ENCODE peak calls at places on chromosomes 4 and X, in ten cellular contexts. J is Calu3, Z is adrenal gland, Y is dorsolateral prefrontal cortex, D is A549, Q is astrocyte of the spinal cord, X is upper lobe of right lung, A is choroid plexus epithelial cell, M is ascending aorta, L is endothelial cell. H is an unnamed sample.

GRCh38 chr4:85402371-85402770 is 72.6 kb upstream of the ARHGAP24 start:
- DNase-seq in D (no peak), X (no peak), Q (peak), L (no peak), Z (no peak), Y (no peak), J (no peak), M (no peak), A (peak), H (no peak)

GRCh38 chrX:14927391-14927790 is 54.2 kb downstream of the MOSPD2 start:
- DNase-seq in Z (no peak), A (peak), X (no peak), J (no peak), Q (peak), Y (no peak), L (no peak), D (no peak), M (no peak), H (no peak)

GRCh38 chrX:24355095-24355494 is 5.3 kb upstream of the SUPT20HL1 start:
- DNase-seq in M (no peak), Q (no peak), A (no peak), Y (no peak), X (no peak), L (no peak), J (no peak), D (no peak), Z (no peak), H (no peak)

GRCh38 chrX:65589304-65589703 is 54.7 kb upstream of the LAS1L start:
- DNase-seq in X (no peak), Y (no peak), Z (no peak), M (no peak), Q (no peak), L (no peak), D (no peak), A (no peak), J (no peak), H (no peak)

GRCh38 chr4:26746742-26747351 is 113.8 kb upstream of the STIM2 start:
- DNase-seq in L (no peak), A (no peak), X (no peak), Q (no peak), J (no peak), M (no peak), D (no peak), Y (no peak), Z (no peak), H (no peak)

GRCh38 chrX:120790118-120790517 is 85.5 kb downstream of the CT47B1 start:
- DNase-seq in Z (peak), L (peak), M (no peak), Y (no peak), A (peak), X (no peak), J (peak), D (peak), Q (peak), H (no peak)

GRCh38 chrX:46710927-46711623 is 47.8 kb downstream of the SLC9A7 start:
- DNase-seq in J (peak), D (no peak), Z (no peak), Q (no peak), L (no peak), M (no peak), A (no peak), Y (no peak), X (no peak), H (no peak)

GRCh38 chr4:11010624-11011023 is 326.1 kb upstream of the CLNK start:
- DNase-seq in M (no peak), Y (no peak), Q (no peak), L (no peak), X (no peak), A (no peak), J (no peak), D (no peak), Z (no peak), H (no peak)

GRCh38 chr4:20432098-20432497 is 180.4 kb downstream of the SLIT2 start:
- DNase-seq in D (no peak), M (no peak), Y (no peak), Z (no peak), X (no peak), Q (no peak), L (no peak), J (no peak), A (peak), H (no peak)

GRCh38 chr4:187656953-187657352 is 338.6 kb upstream of the ZFP42 start:
- DNase-seq in Z (no peak), Y (no peak), A (peak), Q (no peak), D (no peak), M (no peak), L (no peak), X (no peak), J (no peak), H (no peak)

GRCh38 chr4:178599521-178599920 is 1157.3 kb upstream of the AGA start:
- DNase-seq in Z (no peak), D (no peak), Y (no peak), X (no peak), M (no peak), A (no peak), L (no peak), Q (no peak), J (peak), H (no peak)

GRCh38 chr4:11720292-11720691 is 291.6 kb upstream of the HS3ST1 start:
- DNase-seq in Q (peak), L (peak), J (peak), Y (no peak), Z (peak), A (peak), D (peak), X (no peak), M (no peak), H (no peak)

GRCh38 chrX:39196192-39197102 is 395.2 kb downstream of the MID1IP1 start:
- DNase-seq in Z (no peak), M (peak), D (no peak), Y (no peak), J (peak), X (no peak), L (no peak), A (peak), Q (peak), H (no peak)

GRCh38 chr4:102599455-102599854 is 98.3 kb downstream of the NFKB1 start:
- DNase-seq in D (no peak), L (no peak), A (no peak), Q (no peak), X (no peak), Z (no peak), J (no peak), M (no peak), Y (no peak), H (no peak)

GRCh38 chr4:52684896-52685295 is 25.8 kb upstream of the USP46 start:
- DNase-seq in M (no peak), L (no peak), X (no peak), Y (no peak), Q (no peak), A (no peak), J (no peak), D (no peak), Z (no peak), H (no peak)

GRCh38 chr4:6331018-6331417 is 61.4 kb downstream of the WFS1 start:
- DNase-seq in A (peak), L (no peak), D (peak), X (no peak), Q (no peak), Y (no peak), M (no peak), Z (no peak), J (peak), H (no peak)

GRCh38 chr4:139191373-139191772 is 14.4 kb upstream of the ELF2 start:
- DNase-seq in D (no peak), Q (peak), M (no peak), X (no peak), A (peak), J (no peak), Z (no peak), Y (no peak), L (no peak), H (no peak)

GRCh38 chr4:111066887-111067286 is 444.0 kb upstream of the PITX2 start:
- DNase-seq in A (peak), Y (no peak), X (no peak), Q (peak), J (no peak), Z (no peak), L (no peak), D (no peak), M (no peak), H (no peak)

GRCh38 chrX:48937065-48937907 is 18.5 kb upstream of the PIM2 start:
- DNase-seq in Z (no peak), J (no peak), M (peak), Y (no peak), D (no peak), X (peak), Q (peak), L (no peak), A (peak), H (no peak)

GRCh38 chr4:143626134-143626859 is 74.2 kb downstream of the FREM3 start:
- DNase-seq in J (no peak), Z (peak), A (peak), Y (no peak), D (no peak), L (no peak), X (no peak), M (peak), Q (peak), H (no peak)

DNA sequence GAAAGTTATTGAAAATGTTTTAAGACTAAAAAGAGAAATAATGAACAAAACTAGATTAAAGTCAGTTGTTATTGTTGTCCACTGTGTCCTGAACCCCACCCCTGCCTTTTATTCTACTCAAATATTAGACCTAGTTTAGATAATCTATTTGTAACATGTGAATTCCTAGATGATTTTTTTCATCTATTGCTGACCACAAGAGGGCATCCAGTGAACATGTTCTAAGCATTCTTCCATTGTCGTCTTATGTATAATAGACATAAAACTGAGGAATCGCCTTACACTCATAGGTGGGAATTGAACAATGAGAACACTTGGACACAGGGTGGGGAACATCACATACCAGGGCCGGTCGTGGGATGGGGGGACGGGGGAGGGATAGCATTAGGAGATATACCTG is 36.4 kb upstream of the HPRT1 start:
- DNase-seq in M (no peak), D (peak), Z (no peak), Q (peak), L (no peak), X (no peak), A (peak), Y (no peak), J (no peak), H (no peak)
- TF ChIP-seq CTCF in M (no peak), D (peak), Z (peak), Q (peak), L (no peak), X (no peak), A (peak), Y (no peak), J (no peak), H (peak)

DNA sequence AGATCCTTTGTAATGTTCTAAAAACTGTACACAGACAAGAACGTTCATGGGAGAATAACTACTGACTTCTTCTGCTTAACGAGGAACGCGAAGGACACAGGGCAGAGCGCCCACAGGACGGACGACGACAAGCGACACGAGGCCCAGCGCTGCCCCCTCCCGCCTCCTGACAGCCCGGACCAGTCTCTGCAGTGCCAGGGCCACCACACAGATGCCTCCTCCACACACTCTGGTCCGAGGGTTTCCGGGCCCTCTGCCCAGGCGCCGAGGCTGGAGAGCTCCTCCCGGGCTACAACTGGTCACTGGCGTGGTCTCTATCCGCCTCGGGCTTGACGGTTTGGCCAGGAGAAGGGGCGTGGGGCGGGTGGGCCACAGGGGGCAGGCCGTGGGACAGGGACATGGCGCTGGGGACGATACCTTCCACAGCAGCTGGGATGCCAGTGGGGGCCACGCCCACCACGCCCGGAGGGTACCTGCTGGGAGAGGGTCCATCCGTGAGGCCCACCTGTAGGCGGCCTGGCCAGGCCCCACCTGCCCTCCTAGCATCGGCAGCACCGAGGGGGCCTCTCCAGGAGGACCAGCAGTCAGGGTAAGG is 36.9 kb downstream of the CTBP1 start:
- DNase-seq in L (no peak), A (no peak), M (no peak), Y (no peak), Q (no peak), D (no peak), X (peak), J (no peak), Z (peak), H (no peak)
- TF ChIP-seq CTCF in L (no peak), A (no peak), M (no peak), Y (no peak), Q (no peak), D (no peak), X (no peak), J (no peak), Z (no peak), H (no peak)

GRCh38 chrX:137823257-137823656 is 257.3 kb downstream of the ZIC3 start:
- DNase-seq in M (no peak), Z (no peak), L (no peak), Y (no peak), X (no peak), D (no peak), Q (no peak), A (no peak), J (no peak), H (no peak)
- TF ChIP-seq CTCF in M (no peak), Z (no peak), L (peak), Y (peak), X (no peak), D (no peak), Q (peak), A (no peak), J (no peak), H (peak)

GRCh38 chr4:161949941-161950725 is 213.7 kb downstream of the FSTL5 start:
- DNase-seq in Q (peak), Z (no peak), Y (no peak), X (no peak), J (no peak), L (no peak), D (no peak), A (peak), M (no peak), H (no peak)

GRCh38 chr4:161948026-161948770 is 215.6 kb downstream of the FSTL5 start:
- DNase-seq in X (no peak), Q (no peak), L (no peak), Z (no peak), Y (no peak), A (no peak), J (no peak), D (no peak), M (no peak), H (no peak)

GRCh38 chr4:161952382-161952781 is 211.4 kb downstream of the FSTL5 start:
- DNase-seq in J (no peak), X (no peak), Z (no peak), A (peak), M (no peak), Y (no peak), L (no peak), D (no peak), Q (no peak), H (no peak)
- TF ChIP-seq CTCF in J (no peak), X (no peak), Z (no peak), A (peak), M (no peak), Y (peak), L (no peak), D (peak), Q (no peak), H (no peak)

GRCh38 chr4:77582151-77582550 is 23.5 kb upstream of the CXCL13 start:
- DNase-seq in Z (no peak), M (no peak), Q (peak), A (peak), X (no peak), J (no peak), L (no peak), D (no peak), Y (no peak), H (no peak)

GRCh38 chr4:77576351-77576750 is 29.3 kb upstream of the CXCL13 start:
- DNase-seq in L (no peak), A (no peak), J (no peak), Z (no peak), Q (no peak), Y (no peak), D (no peak), M (no peak), X (no peak), H (no peak)

GRCh38 chr4:77579406-77580076 is 26.1 kb upstream of the CXCL13 start:
- DNase-seq in A (peak), X (no peak), Q (peak), J (no peak), Z (no peak), Y (no peak), D (peak), M (no peak), L (no peak), H (no peak)

GRCh38 chr4:77581724-77582123 is 23.9 kb upstream of the CXCL13 start:
- DNase-seq in M (no peak), Z (no peak), L (no peak), D (no peak), X (no peak), J (no peak), A (no peak), Y (no peak), Q (no peak), H (no peak)

GRCh38 chr4:77578145-77578544 is 27.5 kb upstream of the CXCL13 start:
- DNase-seq in A (no peak), L (no peak), D (no peak), Z (no peak), M (no peak), Y (no peak), X (no peak), Q (no peak), J (no peak), H (no peak)
- TF ChIP-seq CTCF in A (peak), L (no peak), D (no peak), Z (no peak), M (no peak), Y (no peak), X (no peak), Q (no peak), J (no peak), H (peak)

GRCh38 chrX:53656845-53657244 is 29.7 kb downstream of the HUWE1 start:
- DNase-seq in Y (no peak), L (no peak), Q (no peak), D (no peak), J (no peak), A (no peak), Z (no peak), X (no peak), M (no peak), H (no peak)
- TF ChIP-seq CTCF in Y (no peak), L (no peak), Q (no peak), D (no peak), J (no peak), A (no peak), Z (no peak), X (no peak), M (no peak), H (no peak)

GRCh38 chrX:9804444-9804843 is 18.2 kb downstream of the SHROOM2 start:
- DNase-seq in Q (no peak), M (no peak), Z (no peak), A (no peak), L (no peak), Y (no peak), D (no peak), J (no peak), X (no peak), H (no peak)

GRCh38 chrX:9805956-9806355 is 19.7 kb downstream of the SHROOM2 start:
- DNase-seq in D (no peak), J (no peak), L (no peak), X (no peak), Z (no peak), A (peak), M (no peak), Y (no peak), Q (no peak), H (no peak)

GRCh38 chrX:9807355-9808182 is 21.3 kb downstream of the SHROOM2 start:
- DNase-seq in J (no peak), Z (no peak), L (no peak), A (no peak), Q (no peak), D (no peak), M (no peak), Y (no peak), X (no peak), H (no peak)
- TF ChIP-seq CTCF in J (no peak), Z (no peak), L (no peak), A (no peak), Q (no peak), D (no peak), M (no peak), Y (no peak), X (no peak), H (no peak)

GRCh38 chr4:88604978-88605678 is 12.8 kb downstream of the HERC3 start:
- DNase-seq in D (no peak), Y (no peak), A (no peak), M (no peak), Z (no peak), J (no peak), Q (no peak), X (no peak), L (no peak), H (no peak)

GRCh38 chr4:88599298-88599697 is 7.0 kb downstream of the HERC3 start:
- DNase-seq in L (no peak), J (no peak), M (no peak), Z (no peak), X (no peak), Y (no peak), D (no peak), A (peak), Q (peak), H (no peak)

GRCh38 chr4:88597970-88598369 is 5.7 kb downstream of the HERC3 start:
- DNase-seq in Q (no peak), Y (no peak), X (no peak), A (no peak), D (no peak), Z (no peak), J (no peak), L (no peak), M (no peak), H (no peak)

GRCh38 chr4:88600129-88600849 is 8.0 kb downstream of the HERC3 start:
- DNase-seq in M (no peak), J (no peak), X (no peak), A (peak), Y (no peak), D (no peak), L (no peak), Q (peak), Z (no peak), H (no peak)

GRCh38 chr4:88599714-88600113 is 7.4 kb downstream of the HERC3 start:
- DNase-seq in M (no peak), Q (no peak), A (no peak), Z (no peak), Y (no peak), D (no peak), X (no peak), L (no peak), J (no peak), H (no peak)
- TF ChIP-seq CTCF in M (no peak), Q (no peak), A (no peak), Z (no peak), Y (no peak), D (no peak), X (no peak), L (no peak), J (no peak), H (no peak)